ENCODE peak calls at places on chromosomes 6 and 20, in ten cellular contexts. X is cardiac fibroblast; A is stimulated activated CD4-positive, alpha-beta T cell treated with anti-CD3 and anti-CD28 coated beads, Interleukin-4, amount 100 ng/mL, for 24 hours; Z is activated gamma-delta T cell; T is NT2/D1; Y is neural crest cell; W is amygdala; L is stimulated activated CD8-positive, alpha-beta memory T cell treated with anti-CD3 and anti-CD28 coated beads, Interleukin-12 subunit alpha, Interleukin-12 subunit beta, amount 100 ng/mL, for 1 hour; F is HEK293T; R is AG09309. G is an unnamed sample.

GRCh38 chr20:25083773-25084615 is 2.1 kb upstream of the VSX1 start:
- DNase-seq in X (no peak), A (peak; percentile 57), Z (no peak), T (no peak), Y (peak; percentile 48), W (no peak), L (no peak), F (no peak), R (no peak), G (no peak)

GRCh38 chr6:20931093-20931492 is 396.8 kb downstream of the CDKAL1 start:
- DNase-seq in X (no peak), A (no peak), Z (no peak), T (no peak), Y (no peak), W (no peak), L (no peak), F (no peak), R (no peak), G (no peak)

GRCh38 chr6:25138024-25138696 is 141.0 kb upstream of the CARMIL1 start:
- DNase-seq in X (peak; percentile 90), A (peak; percentile 70), Z (no peak), T (no peak), Y (no peak), W (no peak), L (peak; percentile 41), F (no peak), R (no peak), G (no peak)

GRCh38 chr6:84074988-84075781 is 41.6 kb downstream of the MRAP2 start:
- DNase-seq in X (peak; percentile 28), A (no peak), Z (no peak), T (no peak), Y (no peak), W (no peak), L (no peak), F (peak; percentile 34), R (no peak), G (no peak)

GRCh38 chr6:50030777-50031562 is 9.2 kb upstream of the DEFB110 start:
- DNase-seq in X (no peak), A (no peak), Z (no peak), T (peak; percentile 9), Y (peak; percentile 29), W (no peak), L (no peak), F (peak; percentile 52), R (no peak), G (peak; percentile 47)

GRCh38 chr6:146358341-146359046 is 185.1 kb upstream of the RAB32 start:
- DNase-seq in X (peak; percentile 66), A (no peak), Z (no peak), T (no peak), Y (no peak), W (no peak), L (no peak), F (no peak), R (peak; percentile 14), G (no peak)

GRCh38 chr6:18126116-18126515 is 3.6 kb upstream of the NHLRC1 start:
- DNase-seq in X (peak; percentile 18), A (no peak), Z (no peak), T (no peak), Y (no peak), W (no peak), L (no peak), F (no peak), R (no peak), G (no peak)

GRCh38 chr6:152146385-152146784 is 338.9 kb downstream of the ESR1 start:
- DNase-seq in X (peak; percentile 58), A (no peak), Z (no peak), T (no peak), Y (no peak), W (no peak), L (no peak), F (no peak), R (peak; percentile 38), G (no peak)

GRCh38 chr6:122365775-122366403 is 33.6 kb upstream of the HSF2 start:
- DNase-seq in X (no peak), A (no peak), Z (no peak), T (no peak), Y (no peak), W (no peak), L (no peak), F (no peak), R (no peak), G (peak; percentile 10)

GRCh38 chr20:63223121-63223825 is 7.3 kb upstream of the YTHDF1 start:
- DNase-seq in X (peak; percentile 48), A (peak; percentile 57), Z (no peak), T (no peak), Y (peak; percentile 56), W (no peak), L (peak; percentile 20), F (peak; percentile 58), R (no peak), G (peak; percentile 73)

GRCh38 chr6:151317995-151318365 is 73.4 kb downstream of the ZBTB2 start:
- DNase-seq in X (no peak), A (no peak), Z (no peak), T (no peak), Y (no peak), W (no peak), L (no peak), F (no peak), R (no peak), G (peak; percentile 30)

GRCh38 chr6:20263059-20263458 is 50.8 kb upstream of the MBOAT1 start:
- DNase-seq in X (no peak), A (no peak), Z (no peak), T (no peak), Y (no peak), W (no peak), L (no peak), F (no peak), R (no peak), G (no peak)

GRCh38 chr20:11302436-11302835 is 615.3 kb upstream of the BTBD3 start:
- DNase-seq in X (no peak), A (no peak), Z (no peak), T (no peak), Y (no peak), W (no peak), L (no peak), F (no peak), R (no peak), G (no peak)

GRCh38 chr20:5535211-5535756 is 214.9 kb upstream of the SHLD1 start:
- DNase-seq in X (peak; percentile 97), A (no peak), Z (no peak), T (no peak), Y (no peak), W (no peak), L (no peak), F (no peak), R (peak; percentile 80), G (peak; percentile 78)

GRCh38 chr6:62803094-62803493 is 408.2 kb upstream of the FKBP1C start:
- DNase-seq in X (no peak), A (no peak), Z (no peak), T (no peak), Y (no peak), W (no peak), L (no peak), F (no peak), R (no peak), G (no peak)

GRCh38 chr6:37155394-37156312 is 14.3 kb upstream of the PIM1 start:
- DNase-seq in X (no peak), A (peak; percentile 66), Z (no peak), T (no peak), Y (no peak), W (no peak), L (no peak), F (no peak), R (no peak), G (no peak)

GRCh38 chr6:18142591-18142861 is 12.4 kb downstream of the TPMT start:
- DNase-seq in X (no peak), A (no peak), Z (no peak), T (no peak), Y (no peak), W (no peak), L (no peak), F (no peak), R (no peak), G (no peak)

GRCh38 chr6:53845290-53846073 is 50.7 kb downstream of the LRRC1 start:
- DNase-seq in X (no peak), A (no peak), Z (no peak), T (no peak), Y (no peak), W (no peak), L (no peak), F (no peak), R (no peak), G (no peak)

GRCh38 chr6:160992323-160993314 is 1.1 kb downstream of the MAP3K4 start:
- DNase-seq in X (peak; percentile 86), A (peak; percentile 49), Z (no peak), T (no peak), Y (peak; percentile 43), W (peak; percentile 34), L (peak; percentile 14), F (peak; percentile 64), R (no peak), G (peak; percentile 79)

GRCh38 chr6:43243649-43244321 is 504 bp downstream of the TTBK1 start:
- DNase-seq in X (no peak), A (no peak), Z (no peak), T (no peak), Y (no peak), W (no peak), L (no peak), F (no peak), R (no peak), G (no peak)

GRCh38 chr6:51927450-51927849 is 160.0 kb downstream of the PKHD1 start:
- DNase-seq in X (no peak), A (no peak), Z (no peak), T (no peak), Y (no peak), W (no peak), L (no peak), F (no peak), R (no peak), G (no peak)

GRCh38 chr6:87045521-87046075 is 49.3 kb downstream of the CGA start:
- DNase-seq in X (no peak), A (no peak), Z (no peak), T (no peak), Y (no peak), W (no peak), L (no peak), F (no peak), R (no peak), G (no peak)

GRCh38 chr6:41976794-41977484 is 35.3 kb upstream of the CCND3 start:
- DNase-seq in X (peak; percentile 64), A (peak; percentile 67), Z (no peak), T (no peak), Y (no peak), W (no peak), L (no peak), F (no peak), R (no peak), G (peak; percentile 34)

GRCh38 chr6:144334150-144334708 is 49.1 kb downstream of the UTRN start:
- DNase-seq in X (no peak), A (peak; percentile 66), Z (no peak), T (no peak), Y (no peak), W (no peak), L (peak; percentile 50), F (no peak), R (no peak), G (no peak)

GRCh38 chr6:13181398-13181797 is 146.9 kb downstream of the TBC1D7 start:
- DNase-seq in X (no peak), A (no peak), Z (no peak), T (no peak), Y (no peak), W (no peak), L (no peak), F (no peak), R (no peak), G (peak; percentile 73)

GRCh38 chr20:31641391-31641790 is 3.7 kb downstream of the COX4I2 start:
- DNase-seq in X (no peak), A (no peak), Z (no peak), T (no peak), Y (no peak), W (no peak), L (no peak), F (no peak), R (no peak), G (no peak)